ENCODE peak calls at places on chromosomes 4 and X, in six cellular contexts. One of them, this sample, is unnamed.

GRCh38 chrX:46957299-46957698 is 45.1 kb downstream of the JADE3 start:
- DNase-seq in nucleus accumbens: no peak
- DNase-seq in germinal center: no peak
- DNase-seq in aorta: no peak
- DNase-seq in astrocyte: no peak
- DNase-seq in D341Med: no peak
- DNase-seq in this sample: no peak

GRCh38 chrX:85084770-85085393 is 81.2 kb downstream of the APOOL start:
- DNase-seq in nucleus accumbens: peak
- DNase-seq in germinal center: peak
- DNase-seq in aorta: no peak
- DNase-seq in astrocyte: peak
- DNase-seq in D341Med: peak
- DNase-seq in this sample: no peak

GRCh38 chr4:16120720-16121119 is 36.9 kb upstream of the PROM1 start:
- DNase-seq in nucleus accumbens: no peak
- DNase-seq in germinal center: no peak
- DNase-seq in aorta: no peak
- DNase-seq in astrocyte: no peak
- DNase-seq in D341Med: peak
- DNase-seq in this sample: no peak

GRCh38 chrX:41333744-41333993 is 293 bp upstream of the DDX3X start:
- DNase-seq in nucleus accumbens: no peak
- DNase-seq in germinal center: peak
- DNase-seq in aorta: no peak
- DNase-seq in astrocyte: peak
- DNase-seq in D341Med: no peak
- DNase-seq in this sample: peak

GRCh38 chr4:128601992-128602695 is 207.4 kb upstream of the JADE1 start:
- DNase-seq in nucleus accumbens: no peak
- DNase-seq in germinal center: no peak
- DNase-seq in aorta: no peak
- DNase-seq in astrocyte: peak
- DNase-seq in D341Med: no peak
- DNase-seq in this sample: no peak

GRCh38 chr4:88582493-88582892 is 9.8 kb upstream of the HERC3 start:
- DNase-seq in nucleus accumbens: no peak
- DNase-seq in germinal center: no peak
- DNase-seq in aorta: no peak
- DNase-seq in astrocyte: no peak
- DNase-seq in D341Med: no peak
- DNase-seq in this sample: no peak

GRCh38 chr4:87071401-87071800 is 136.6 kb downstream of the AFF1 start:
- DNase-seq in nucleus accumbens: no peak
- DNase-seq in germinal center: no peak
- DNase-seq in aorta: no peak
- DNase-seq in astrocyte: no peak
- DNase-seq in D341Med: no peak
- DNase-seq in this sample: no peak

GRCh38 chr4:84865600-84865999 is 100.9 kb downstream of the WDFY3 start:
- DNase-seq in nucleus accumbens: no peak
- DNase-seq in germinal center: no peak
- DNase-seq in aorta: no peak
- DNase-seq in astrocyte: no peak
- DNase-seq in D341Med: no peak
- DNase-seq in this sample: no peak

GRCh38 chr4:90580271-90580825 is 453.2 kb downstream of the CCSER1 start:
- DNase-seq in nucleus accumbens: no peak
- DNase-seq in germinal center: no peak
- DNase-seq in aorta: no peak
- DNase-seq in astrocyte: no peak
- DNase-seq in D341Med: no peak
- DNase-seq in this sample: no peak

GRCh38 chr4:173237152-173237551 is 68.5 kb downstream of the GALNT7 start:
- DNase-seq in nucleus accumbens: no peak
- DNase-seq in germinal center: no peak
- DNase-seq in aorta: no peak
- DNase-seq in astrocyte: no peak
- DNase-seq in D341Med: no peak
- DNase-seq in this sample: no peak

GRCh38 chrX:19303216-19303880 is 40.4 kb upstream of the PDHA1 start:
- DNase-seq in nucleus accumbens: no peak
- DNase-seq in germinal center: no peak
- DNase-seq in aorta: peak
- DNase-seq in astrocyte: peak
- DNase-seq in D341Med: no peak
- DNase-seq in this sample: no peak

GRCh38 chr4:66840178-66840577 is 705.1 kb downstream of the CENPC start:
- DNase-seq in nucleus accumbens: no peak
- DNase-seq in germinal center: no peak
- DNase-seq in aorta: no peak
- DNase-seq in astrocyte: no peak
- DNase-seq in D341Med: no peak
- DNase-seq in this sample: no peak